ENCODE peak calls at places on chromosomes 1 and 21, in seven cellular contexts. Y is endothelial cell of umbilical vein, K is tibial artery, E is A549, D is mammary epithelial cell, W is uterus, U is pancreas. V is an unnamed sample. For H3K9me3, the result is how much of the 10 kb centered on the place peaks cover.

GRCh38 chr1:117674521-117675400 is 68.9 kb downstream of the TENT5C start:
- DNase-seq in U (peak), D (no peak), K (no peak), W (no peak), E (peak), Y (no peak), V (peak)

GRCh38 chr1:211371406-211372105 is 44.9 kb downstream of the TRAF5 start:
- DNase-seq in Y (peak), U (no peak), W (no peak), D (peak), K (no peak), E (no peak), V (no peak)

GRCh38 chr21:40054403-40054802 is 187.2 kb downstream of the PCP4 start:
- DNase-seq in U (peak), E (no peak), Y (no peak), K (peak), W (peak), D (peak), V (no peak)

GRCh38 chr1:22048351-22049192 is 3.9 kb upstream of the CDC42 start:
- DNase-seq in Y (no peak), U (no peak), D (peak), K (no peak), E (peak), W (no peak), V (no peak)

GRCh38 chr1:232873931-232874330 is 68.7 kb downstream of the MAP10 start:
- DNase-seq in D (peak), W (no peak), U (no peak), Y (no peak), K (no peak), E (no peak), V (no peak)

GRCh38 chr21:38114717-38115333 is 142.0 kb upstream of the KCNJ15 start:
- DNase-seq in U (no peak), K (no peak), E (no peak), Y (no peak), W (no peak), D (no peak), V (no peak)

GRCh38 chr1:167109125-167109524 is 15.2 kb downstream of the STYXL2 start:
- DNase-seq in K (no peak), U (no peak), Y (no peak), E (no peak), D (peak), W (no peak), V (no peak)

GRCh38 chr1:61956012-61956645 is 213.8 kb downstream of the PATJ start:
- DNase-seq in K (no peak), E (no peak), D (no peak), W (no peak), U (no peak), Y (no peak), V (no peak)

GRCh38 chr1:243946946-243947345 is 96.9 kb upstream of the AKT3 start:
- DNase-seq in D (peak), U (no peak), Y (peak), K (no peak), E (peak), W (no peak), V (no peak)

GRCh38 chr1:33819290-33819912 is 44.5 kb upstream of the HMGB4 start:
- DNase-seq in W (no peak), D (no peak), U (no peak), K (no peak), E (no peak), Y (no peak), V (no peak)

GRCh38 chr1:26786437-26787380 is 1.0 kb upstream of the PIGV start:
- DNase-seq in W (peak), D (peak), K (peak), Y (peak), U (no peak), E (no peak), V (peak)

GRCh38 chr1:13901041-13901440 is 201.1 kb downstream of the PRDM2 start:
- DNase-seq in W (no peak), Y (no peak), K (no peak), D (no peak), E (no peak), U (no peak), V (no peak)

GRCh38 chr1:64976361-64976760 is 10.0 kb upstream of the JAK1 start:
- DNase-seq in Y (no peak), W (no peak), D (no peak), U (no peak), E (no peak), K (no peak), V (no peak)

GRCh38 chr1:202834771-202835547 is 24.2 kb downstream of the PCAT6 start:
- DNase-seq in Y (no peak), W (no peak), K (no peak), D (peak), U (no peak), E (no peak), V (no peak)

GRCh38 chr1:89081005-89081404 is 16.0 kb upstream of the GBP1 start:
- DNase-seq in D (no peak), W (no peak), K (no peak), E (no peak), Y (peak), U (no peak), V (no peak)

GRCh38 chr21:43207868-43208267 is 39.1 kb downstream of the CRYAA start:
- DNase-seq in D (no peak), E (no peak), U (no peak), W (no peak), K (peak), Y (no peak), V (no peak)

GRCh38 chr1:163561570-163562295 is 240.0 kb downstream of the NUF2 start:
- DNase-seq in W (no peak), U (no peak), K (no peak), E (peak), Y (peak), D (no peak), V (no peak)

GRCh38 chr1:30147188-30147587 is 576.2 kb downstream of the MATN1 start:
- DNase-seq in E (no peak), W (no peak), Y (no peak), D (no peak), K (no peak), U (no peak), V (no peak)
- H3K9me3 ChIP-seq in E (under half), W (under half), Y (under half), D (under half), K (under half), U (under half), V (under half)

GRCh38 chr1:2212167-2212541 is 16.0 kb upstream of the SKI start:
- DNase-seq in E (no peak), W (no peak), Y (no peak), K (no peak), U (no peak), D (no peak), V (no peak)
- H3K4me3 ChIP-seq in E (peak), W (peak), Y (no peak), K (peak), U (no peak), D (no peak), V (no peak)

GRCh38 chr1:99738858-99739465 is 27.5 kb downstream of the FRRS1 start:
- DNase-seq in U (no peak), E (peak), W (no peak), D (no peak), Y (no peak), K (no peak), V (no peak)
- H3K27ac ChIP-seq in U (no peak), E (no peak), W (no peak), D (no peak), Y (no peak), K (no peak), V (no peak)

DNA sequence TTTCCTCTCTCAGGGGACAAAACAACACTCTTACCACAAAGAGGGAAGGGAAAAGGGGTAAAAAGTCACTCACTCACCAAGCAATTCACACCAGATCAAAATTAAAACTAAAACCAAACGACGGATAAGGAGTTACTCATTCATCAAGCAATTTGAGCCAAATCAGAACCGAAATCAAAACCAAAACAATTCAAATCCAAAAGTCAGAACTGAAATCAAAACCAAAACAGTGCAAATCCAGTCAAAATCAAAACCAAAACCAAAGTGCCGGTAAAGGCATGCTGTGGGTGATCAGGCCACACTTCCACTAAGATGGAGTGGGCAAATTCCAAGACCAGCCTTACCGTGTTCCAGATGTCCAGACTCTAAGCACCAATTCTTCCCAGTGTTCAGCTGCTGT is 717.9 kb downstream of the AMY1C start:
- DNase-seq in Y (no peak), W (no peak), K (no peak), E (no peak), U (no peak), D (no peak), V (no peak)
- H3K9me3 ChIP-seq in Y (under half), W (under half), K (under half), E (under half), U (under half), D (under half), V (under half)

DNA sequence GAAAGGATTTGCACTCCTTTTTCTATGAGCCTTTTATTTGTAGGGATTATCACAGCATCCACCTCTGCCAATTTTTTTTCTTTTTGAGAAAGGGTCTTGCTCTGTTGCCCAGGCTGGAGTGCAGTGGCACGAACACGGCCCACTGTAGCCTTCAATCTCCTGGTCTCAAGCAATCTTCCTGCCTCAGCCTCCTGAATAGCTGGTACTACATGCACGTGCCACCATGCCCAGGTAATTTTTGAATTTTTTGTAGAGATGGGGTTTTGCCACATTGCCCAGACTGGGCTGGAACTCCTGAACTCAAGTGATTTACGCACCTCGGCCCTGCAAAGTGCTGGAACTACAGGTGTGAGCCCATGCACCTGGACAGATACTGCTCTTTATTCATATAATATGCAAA is 2.1 kb downstream of the SAMSN1 start:
- DNase-seq in K (no peak), E (no peak), U (no peak), Y (no peak), W (no peak), D (no peak), V (no peak)
- H3K4me3 ChIP-seq in K (no peak), E (no peak), U (no peak), Y (no peak), W (no peak), D (no peak), V (peak)

GRCh38 chr1:92031281-92032110 is 1.7 kb downstream of the EPHX4 start:
- DNase-seq in D (no peak), Y (no peak), K (no peak), U (no peak), W (no peak), E (no peak), V (no peak)

GRCh38 chr1:92029241-92029922 is 403 bp upstream of the EPHX4 start:
- DNase-seq in Y (peak), W (no peak), K (no peak), U (no peak), D (no peak), E (peak), V (no peak)

DNA sequence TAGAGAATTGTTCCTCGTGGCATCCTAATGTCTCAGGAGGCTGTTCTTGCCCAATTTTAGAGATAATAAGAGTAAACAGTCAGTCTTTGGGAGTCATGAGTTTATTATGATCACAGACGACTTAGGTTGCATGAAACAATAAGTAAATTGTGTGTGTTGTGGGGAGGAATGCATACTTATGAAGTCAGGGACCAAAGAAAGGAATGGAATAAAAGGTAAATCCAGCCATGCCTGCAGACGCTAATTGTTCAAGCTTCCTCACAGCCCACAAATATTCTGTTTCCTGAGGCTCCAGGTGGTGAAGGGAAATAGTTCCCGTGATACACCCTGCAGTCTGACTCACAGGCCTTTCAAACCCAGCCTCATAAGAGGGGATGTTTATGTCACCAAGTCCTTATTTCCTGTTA is 919 bp downstream of the EPHX4 start:
- DNase-seq in D (peak), U (no peak), W (no peak), Y (peak), K (no peak), E (peak), V (no peak)
- H3K27ac ChIP-seq in D (no peak), U (no peak), W (no peak), Y (peak), K (no peak), E (no peak), V (no peak)

DNA sequence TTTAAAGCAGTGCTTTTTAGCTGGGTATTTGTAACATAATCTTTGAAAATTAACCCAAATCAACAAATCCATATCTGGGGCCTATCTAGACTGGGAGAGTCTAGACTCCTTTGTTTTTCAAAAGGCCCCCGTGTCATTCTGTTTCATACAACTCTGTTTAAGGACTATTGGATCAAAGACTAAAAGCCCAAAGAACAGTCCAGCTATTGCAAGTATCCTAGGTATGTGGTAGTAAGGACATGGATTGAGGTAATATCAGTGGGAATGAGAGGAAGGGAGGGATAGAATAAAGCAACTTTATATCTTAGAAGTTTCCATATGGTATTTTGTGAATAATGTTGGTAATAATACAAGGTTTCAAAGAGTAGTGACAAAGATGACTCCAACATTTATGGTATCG is 18.2 kb downstream of the KIF1B start:
- DNase-seq in U (no peak), E (no peak), D (no peak), K (no peak), Y (no peak), W (no peak), V (no peak)
- H3K9me3 ChIP-seq in U (under half), E (under half), D (under half), K (under half), Y (under half), W (under half), V (under half)

V was measured in right cardiac atrium.